ENCODE peak calls at places on chromosomes 11 and 22, in five cellular contexts. One of them, this sample, is unnamed.

GRCh38 chr11:34655335-34656008 is 34.6 kb downstream of the EHF start:
- DNase-seq in activated T-helper 1 cell treated with anti-CD3 and anti-CD28 coated beads, Interleukin-12 subunit alpha, Interleukin-12 subunit beta, Interleukin-2, Interleukin-4 antibody, amounts not matched to agents 30 ng/mL and 10 ng/mL and 1 ng/mL, durations not matched to agents 14 hours and 24 hours and 36 hours: no peak
- DNase-seq in KBM-7: no peak
- DNase-seq in thoracic aorta: no peak
- DNase-seq in cardiac muscle cell: peak
- DNase-seq in this sample: no peak

GRCh38 chr22:26656896-26657851 is at the start of gene MIAT:
- DNase-seq in activated T-helper 1 cell treated with anti-CD3 and anti-CD28 coated beads, Interleukin-12 subunit alpha, Interleukin-12 subunit beta, Interleukin-2, Interleukin-4 antibody, amounts not matched to agents 30 ng/mL and 10 ng/mL and 1 ng/mL, durations not matched to agents 14 hours and 24 hours and 36 hours: peak
- DNase-seq in KBM-7: no peak
- DNase-seq in thoracic aorta: no peak
- DNase-seq in cardiac muscle cell: peak
- DNase-seq in this sample: no peak

GRCh38 chr11:108616549-108616948 is 23.0 kb upstream of the EXPH5 start:
- DNase-seq in activated T-helper 1 cell treated with anti-CD3 and anti-CD28 coated beads, Interleukin-12 subunit alpha, Interleukin-12 subunit beta, Interleukin-2, Interleukin-4 antibody, amounts not matched to agents 30 ng/mL and 10 ng/mL and 1 ng/mL, durations not matched to agents 14 hours and 24 hours and 36 hours: no peak
- DNase-seq in KBM-7: no peak
- DNase-seq in thoracic aorta: no peak
- DNase-seq in cardiac muscle cell: peak
- DNase-seq in this sample: no peak

GRCh38 chr11:66011785-66012303 is at the start of gene CST6:
- DNase-seq in activated T-helper 1 cell treated with anti-CD3 and anti-CD28 coated beads, Interleukin-12 subunit alpha, Interleukin-12 subunit beta, Interleukin-2, Interleukin-4 antibody, amounts not matched to agents 30 ng/mL and 10 ng/mL and 1 ng/mL, durations not matched to agents 14 hours and 24 hours and 36 hours: no peak
- DNase-seq in KBM-7: no peak
- DNase-seq in thoracic aorta: no peak
- DNase-seq in cardiac muscle cell: no peak
- DNase-seq in this sample: no peak

GRCh38 chr11:59380263-59381059 is 21.8 kb downstream of the OR5AN1 start:
- DNase-seq in activated T-helper 1 cell treated with anti-CD3 and anti-CD28 coated beads, Interleukin-12 subunit alpha, Interleukin-12 subunit beta, Interleukin-2, Interleukin-4 antibody, amounts not matched to agents 30 ng/mL and 10 ng/mL and 1 ng/mL, durations not matched to agents 14 hours and 24 hours and 36 hours: no peak
- DNase-seq in KBM-7: no peak
- DNase-seq in thoracic aorta: no peak
- DNase-seq in cardiac muscle cell: no peak
- DNase-seq in this sample: no peak

GRCh38 chr11:121123670-121124069 is 22.6 kb downstream of the TECTA start:
- DNase-seq in activated T-helper 1 cell treated with anti-CD3 and anti-CD28 coated beads, Interleukin-12 subunit alpha, Interleukin-12 subunit beta, Interleukin-2, Interleukin-4 antibody, amounts not matched to agents 30 ng/mL and 10 ng/mL and 1 ng/mL, durations not matched to agents 14 hours and 24 hours and 36 hours: no peak
- DNase-seq in KBM-7: no peak
- DNase-seq in thoracic aorta: no peak
- DNase-seq in cardiac muscle cell: no peak
- DNase-seq in this sample: no peak

GRCh38 chr11:13668957-13669521 is 571 bp downstream of the FAR1 start:
- DNase-seq in activated T-helper 1 cell treated with anti-CD3 and anti-CD28 coated beads, Interleukin-12 subunit alpha, Interleukin-12 subunit beta, Interleukin-2, Interleukin-4 antibody, amounts not matched to agents 30 ng/mL and 10 ng/mL and 1 ng/mL, durations not matched to agents 14 hours and 24 hours and 36 hours: peak
- DNase-seq in KBM-7: peak
- DNase-seq in thoracic aorta: peak
- DNase-seq in cardiac muscle cell: peak
- DNase-seq in this sample: peak

GRCh38 chr11:9269492-9270030 is 4.4 kb upstream of the DENND5A start:
- DNase-seq in activated T-helper 1 cell treated with anti-CD3 and anti-CD28 coated beads, Interleukin-12 subunit alpha, Interleukin-12 subunit beta, Interleukin-2, Interleukin-4 antibody, amounts not matched to agents 30 ng/mL and 10 ng/mL and 1 ng/mL, durations not matched to agents 14 hours and 24 hours and 36 hours: no peak
- DNase-seq in KBM-7: no peak
- DNase-seq in thoracic aorta: no peak
- DNase-seq in cardiac muscle cell: peak
- DNase-seq in this sample: no peak

GRCh38 chr11:35322321-35322979 is 96.9 kb downstream of the SLC1A2 start:
- DNase-seq in activated T-helper 1 cell treated with anti-CD3 and anti-CD28 coated beads, Interleukin-12 subunit alpha, Interleukin-12 subunit beta, Interleukin-2, Interleukin-4 antibody, amounts not matched to agents 30 ng/mL and 10 ng/mL and 1 ng/mL, durations not matched to agents 14 hours and 24 hours and 36 hours: no peak
- DNase-seq in KBM-7: no peak
- DNase-seq in thoracic aorta: no peak
- DNase-seq in cardiac muscle cell: no peak
- DNase-seq in this sample: no peak

GRCh38 chr22:20979243-20979809 is 2.8 kb upstream of the LZTR1 start:
- DNase-seq in activated T-helper 1 cell treated with anti-CD3 and anti-CD28 coated beads, Interleukin-12 subunit alpha, Interleukin-12 subunit beta, Interleukin-2, Interleukin-4 antibody, amounts not matched to agents 30 ng/mL and 10 ng/mL and 1 ng/mL, durations not matched to agents 14 hours and 24 hours and 36 hours: peak
- DNase-seq in KBM-7: no peak
- DNase-seq in thoracic aorta: no peak
- DNase-seq in cardiac muscle cell: peak
- DNase-seq in this sample: peak

GRCh38 chr11:63490551-63491239 is at the start of gene PLAAT5:
- DNase-seq in activated T-helper 1 cell treated with anti-CD3 and anti-CD28 coated beads, Interleukin-12 subunit alpha, Interleukin-12 subunit beta, Interleukin-2, Interleukin-4 antibody, amounts not matched to agents 30 ng/mL and 10 ng/mL and 1 ng/mL, durations not matched to agents 14 hours and 24 hours and 36 hours: no peak
- DNase-seq in KBM-7: no peak
- DNase-seq in thoracic aorta: no peak
- DNase-seq in cardiac muscle cell: peak
- DNase-seq in this sample: peak

GRCh38 chr11:44005076-44005800 is 42.5 kb upstream of the ACCSL start:
- DNase-seq in activated T-helper 1 cell treated with anti-CD3 and anti-CD28 coated beads, Interleukin-12 subunit alpha, Interleukin-12 subunit beta, Interleukin-2, Interleukin-4 antibody, amounts not matched to agents 30 ng/mL and 10 ng/mL and 1 ng/mL, durations not matched to agents 14 hours and 24 hours and 36 hours: no peak
- DNase-seq in KBM-7: no peak
- DNase-seq in thoracic aorta: no peak
- DNase-seq in cardiac muscle cell: no peak
- DNase-seq in this sample: peak

This sample was measured in ureter.